ENCODE peak calls at places on chromosomes 4 and X, in six cellular contexts. B, S, H, N, T and J are unnamed samples. For H3K4me1, the result is how much of the 10 kb centered on the place peaks cover.

GRCh38 chrX:129932792-129933321 is 26.9 kb downstream of the UTP14A start:
- DNase-seq in S (no peak), B (peak), T (no peak), N (no peak), H (peak), J (no peak)

GRCh38 chr4:80153800-80154546 is 43.3 kb upstream of the PRDM8 start:
- DNase-seq in N (no peak), S (peak), H (no peak), B (no peak), T (no peak), J (no peak)

GRCh38 chr4:101366331-101366730 is 19.0 kb upstream of the PPP3CA start:
- DNase-seq in H (no peak), B (no peak), N (no peak), T (no peak), S (peak), J (no peak)

GRCh38 chr4:162683659-162684370 is 482.9 kb downstream of the NAF1 start:
- DNase-seq in B (peak), H (no peak), S (no peak), T (no peak), N (no peak), J (no peak)

GRCh38 chr4:89258506-89258905 is 49.1 kb downstream of the GPRIN3 start:
- DNase-seq in H (no peak), S (no peak), N (peak), T (no peak), B (no peak), J (no peak)

GRCh38 chr4:111466821-111467605 is 678.2 kb upstream of the FAM241A start:
- DNase-seq in H (no peak), S (no peak), T (no peak), N (no peak), B (peak), J (no peak)

GRCh38 chrX:21711848-21712197 is 46.1 kb downstream of the SMPX start:
- DNase-seq in S (no peak), T (no peak), N (no peak), B (no peak), H (no peak), J (no peak)

GRCh38 chrX:17679820-17680219 is 57.5 kb upstream of the SCML1 start:
- DNase-seq in T (no peak), B (no peak), H (no peak), N (no peak), S (no peak), J (no peak)

GRCh38 chrX:71604141-71604540 is 14.2 kb downstream of the CXCR3 start:
- DNase-seq in H (no peak), B (peak), S (peak), T (no peak), N (peak), J (no peak)

GRCh38 chr4:88008624-88009235 is 1.3 kb downstream of the PKD2 start:
- DNase-seq in T (no peak), B (peak), S (no peak), H (no peak), N (no peak), J (no peak)

GRCh38 chr4:123505457-123506310 is 109.1 kb downstream of the SPRY1 start:
- DNase-seq in S (peak), H (peak), T (peak), N (peak), B (peak), J (peak)

GRCh38 chr4:95409127-95409526 is 139.6 kb downstream of the UNC5C start:
- DNase-seq in B (peak), N (no peak), H (no peak), T (no peak), S (peak), J (no peak)

DNA sequence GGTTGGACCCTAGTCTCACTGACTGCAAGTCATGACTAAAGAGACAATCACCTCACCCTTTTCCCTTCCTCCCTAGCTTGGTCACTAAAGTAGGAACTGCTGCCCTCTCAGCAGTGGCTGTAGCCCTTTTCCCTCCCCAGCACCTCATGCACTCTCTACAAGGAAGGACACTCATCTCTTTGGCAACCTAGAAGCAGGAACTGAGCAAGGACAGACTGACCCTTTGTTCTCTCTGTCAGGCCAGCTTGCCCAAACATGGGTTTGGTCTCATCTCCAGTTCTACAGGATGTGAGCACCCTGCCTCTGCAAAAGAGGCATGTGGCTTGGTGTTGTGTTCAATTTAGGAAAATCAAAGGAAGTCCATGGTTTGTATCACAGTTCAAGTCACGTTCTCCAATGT is 15.8 kb downstream of the LEF1 start:
- DNase-seq in S (no peak), N (no peak), H (no peak), B (no peak), T (no peak), J (no peak)
- H3K4me1 ChIP-seq in S (under half), N (under half), H (under half), B (under half), T (under half), J (under half)

DNA sequence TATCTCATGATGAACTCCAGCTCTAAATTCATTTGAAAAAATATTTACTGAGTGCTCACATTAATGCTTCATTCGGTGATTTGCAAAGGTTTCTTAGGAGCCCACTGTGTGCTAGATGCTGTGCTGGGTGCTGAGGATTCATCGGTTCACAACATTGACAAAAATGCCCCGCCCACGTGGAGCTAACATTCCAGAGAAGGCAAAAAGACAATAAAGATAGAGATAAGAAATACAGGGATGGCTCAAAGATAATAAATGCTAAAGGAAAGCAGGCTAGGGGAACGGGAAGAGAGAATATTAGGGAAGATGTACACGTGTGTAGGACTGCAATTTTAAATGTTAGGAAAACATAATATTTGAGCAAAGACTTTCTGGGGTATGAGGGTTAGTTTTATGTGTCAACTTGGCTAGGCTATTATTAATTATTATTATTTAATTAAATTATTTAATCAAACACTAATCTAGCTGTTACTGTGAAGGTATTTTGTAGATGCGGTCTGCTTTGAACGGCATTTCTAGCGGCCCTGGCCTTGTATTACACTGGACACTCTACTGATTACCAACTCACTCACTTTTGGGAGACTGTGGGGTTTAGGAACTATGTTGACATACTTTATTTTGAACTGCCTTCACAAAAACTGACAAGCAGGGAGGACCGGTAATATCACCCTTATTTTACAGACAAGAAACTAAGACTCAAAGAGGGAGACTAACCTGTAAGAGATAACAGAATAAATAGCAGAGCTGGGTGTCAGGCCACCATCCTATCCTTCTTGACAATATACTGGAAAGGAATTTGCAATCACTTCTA is 61.9 kb upstream of the IRF2 start:
- DNase-seq in N (peak), H (no peak), B (peak), S (no peak), T (no peak), J (no peak)
- H2BK15ac ChIP-seq in N (no peak), H (no peak), B (no peak), S (peak), T (no peak), J (no peak)

DNA sequence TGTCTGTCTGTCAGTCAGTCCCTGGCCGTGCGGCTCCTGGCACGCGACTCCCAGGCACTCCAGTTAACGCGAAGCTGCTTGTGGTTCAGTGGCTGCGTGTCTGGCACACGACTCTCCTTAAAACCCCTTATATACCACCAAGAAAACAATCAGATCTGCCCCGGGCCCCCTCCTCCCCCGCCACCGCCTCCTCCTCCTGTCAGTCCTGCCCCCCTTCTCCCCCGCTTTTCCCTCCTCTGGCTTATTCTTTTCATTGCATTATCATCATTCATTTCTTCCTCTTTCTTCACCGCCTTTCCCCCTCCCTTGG is at the start of gene NEUROG2:
- DNase-seq in N (peak), H (no peak), T (no peak), S (no peak), B (no peak), J (no peak)
- H3K4me1 ChIP-seq in N (under half), H (under half), T (under half), S (under half), B (under half), J (under half)

DNA sequence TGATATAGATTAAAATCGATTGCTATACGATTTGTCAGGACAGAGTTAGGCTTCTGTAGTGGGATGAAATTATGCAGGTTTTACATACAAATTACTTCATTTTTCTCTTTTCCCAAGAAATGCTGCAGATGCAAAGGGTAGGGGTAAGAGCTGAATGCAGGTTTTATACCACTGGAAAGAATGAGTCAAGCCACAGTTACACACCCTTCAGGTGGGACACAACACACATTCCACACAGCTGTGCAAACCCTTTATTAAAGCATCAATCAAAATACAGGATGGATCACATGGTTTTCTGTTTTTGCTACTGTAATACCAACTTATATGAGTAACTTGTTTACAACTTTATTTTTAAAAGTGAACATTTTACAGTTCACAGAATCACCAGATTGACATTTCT is 39.8 kb downstream of the MFAP3L start:
- DNase-seq in S (no peak), H (no peak), N (no peak), B (no peak), T (no peak), J (no peak)
- H2BK15ac ChIP-seq in S (no peak), H (no peak), N (no peak), B (no peak), T (no peak), J (no peak)

GRCh38 chr4:7903686-7904085 is 36.0 kb downstream of the AFAP1 start:
- DNase-seq in B (no peak), T (no peak), H (no peak), N (no peak), S (peak), J (no peak)
- H3K4me1 ChIP-seq in B (under half), T (under half), H (under half), N (under half), S (under half), J (under half)

DNA sequence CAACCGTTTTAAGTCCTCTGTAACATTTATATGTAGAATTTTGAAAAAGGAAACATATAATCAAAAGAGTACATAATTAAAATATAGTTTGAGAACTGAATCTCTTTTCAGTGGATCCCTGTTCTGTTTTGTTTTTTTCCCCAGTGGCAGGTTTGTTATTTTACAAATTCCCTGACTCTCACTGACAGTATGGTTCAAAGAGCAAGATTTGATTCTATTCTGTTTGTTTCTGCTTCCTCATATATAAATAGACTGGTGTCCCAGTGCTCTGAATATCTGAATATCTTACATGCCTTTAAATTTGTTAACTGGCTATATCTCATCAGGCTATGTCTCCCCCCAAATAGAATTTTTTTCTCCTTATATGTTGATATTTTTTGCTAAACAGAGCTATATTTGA is 16.6 kb downstream of the SULT1E1 start:
- DNase-seq in B (no peak), N (no peak), H (no peak), T (no peak), S (no peak), J (no peak)
- H2BK15ac ChIP-seq in B (no peak), N (no peak), H (no peak), T (no peak), S (no peak), J (no peak)

GRCh38 chr4:145933134-145933533 is 5.5 kb downstream of the ZNF827 start:
- DNase-seq in H (no peak), N (no peak), T (no peak), S (peak), B (no peak), J (no peak)

GRCh38 chr4:145931403-145931802 is 7.2 kb downstream of the ZNF827 start:
- DNase-seq in T (no peak), N (no peak), H (no peak), S (no peak), B (no peak), J (no peak)

GRCh38 chr4:145929415-145930178 is 9.0 kb downstream of the ZNF827 start:
- DNase-seq in B (no peak), T (no peak), N (no peak), H (no peak), S (no peak), J (no peak)

GRCh38 chr4:145927055-145927454 is 11.6 kb downstream of the ZNF827 start:
- DNase-seq in N (no peak), H (no peak), B (no peak), T (no peak), S (no peak), J (no peak)

DNA sequence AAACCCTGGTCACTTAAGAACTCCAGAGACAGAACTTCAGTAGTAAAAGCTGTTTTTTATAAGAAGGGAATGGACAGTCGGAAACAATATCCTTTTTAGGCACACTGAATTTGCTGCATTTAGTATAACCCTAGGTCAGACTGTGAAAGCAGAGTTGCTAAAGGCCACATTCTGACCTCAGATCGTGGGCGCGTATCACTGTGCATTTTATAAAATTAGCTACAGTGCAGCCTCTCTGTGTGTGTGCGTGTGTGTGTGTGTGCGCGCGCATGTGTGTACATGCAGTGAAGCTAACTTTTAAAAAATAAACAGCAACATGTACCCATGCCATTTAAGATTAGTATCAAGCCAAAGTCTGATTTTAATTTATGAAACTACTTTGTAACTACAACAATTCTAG is 8.0 kb downstream of the ZNF827 start:
- DNase-seq in B (no peak), S (no peak), T (no peak), H (no peak), N (no peak), J (no peak)
- H3K4me1 ChIP-seq in B (under half), S (under half), T (under half), H (under half), N (under half), J (under half)

GRCh38 chr4:18846313-18846712 is 824.8 kb upstream of the LCORL start:
- DNase-seq in N (no peak), S (no peak), T (no peak), B (no peak), H (no peak), J (no peak)

GRCh38 chr4:18844726-18845125 is 823.2 kb upstream of the LCORL start:
- DNase-seq in S (peak), N (no peak), H (no peak), T (no peak), B (no peak), J (no peak)

GRCh38 chr4:18842431-18842830 is 820.9 kb upstream of the LCORL start:
- DNase-seq in S (no peak), B (no peak), H (no peak), T (no peak), N (no peak), J (no peak)

DNA sequence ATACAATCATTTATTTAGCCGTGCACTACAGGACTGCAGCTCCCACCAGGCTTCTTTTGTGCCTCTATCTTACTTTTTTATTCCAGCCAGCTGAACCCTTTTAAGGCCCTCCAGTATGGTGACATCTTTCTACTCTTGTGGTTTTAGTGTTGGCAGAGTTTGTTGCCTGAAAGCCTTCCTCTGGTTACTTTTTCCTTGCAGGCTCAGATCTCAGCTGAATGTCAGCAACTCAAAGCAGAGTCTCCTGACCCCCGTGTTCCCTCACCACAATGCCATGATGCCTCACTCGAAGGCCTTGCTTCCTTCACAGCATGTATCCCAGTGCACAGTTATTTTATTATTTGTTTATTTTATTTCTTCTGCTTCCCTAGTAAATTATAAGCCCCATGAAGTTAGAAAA is 818.9 kb upstream of the LCORL start:
- DNase-seq in N (no peak), S (no peak), B (no peak), T (no peak), H (no peak), J (no peak)
- H2BK15ac ChIP-seq in N (no peak), S (no peak), B (no peak), T (no peak), H (no peak), J (no peak)

GRCh38 chr4:142815834-142816233 is 30.3 kb downstream of the INPP4B start:
- DNase-seq in H (no peak), S (peak), N (peak), T (no peak), B (peak), J (no peak)

GRCh38 chr4:142818476-142818875 is 27.6 kb downstream of the INPP4B start:
- DNase-seq in H (no peak), B (no peak), T (no peak), N (no peak), S (no peak), J (no peak)

GRCh38 chr4:142813388-142813787 is 32.7 kb downstream of the INPP4B start:
- DNase-seq in B (no peak), H (no peak), T (no peak), N (no peak), S (no peak), J (no peak)

GRCh38 chr4:142817442-142817841 is 28.7 kb downstream of the INPP4B start:
- DNase-seq in B (peak), H (no peak), T (no peak), N (peak), S (peak), J (no peak)

DNA sequence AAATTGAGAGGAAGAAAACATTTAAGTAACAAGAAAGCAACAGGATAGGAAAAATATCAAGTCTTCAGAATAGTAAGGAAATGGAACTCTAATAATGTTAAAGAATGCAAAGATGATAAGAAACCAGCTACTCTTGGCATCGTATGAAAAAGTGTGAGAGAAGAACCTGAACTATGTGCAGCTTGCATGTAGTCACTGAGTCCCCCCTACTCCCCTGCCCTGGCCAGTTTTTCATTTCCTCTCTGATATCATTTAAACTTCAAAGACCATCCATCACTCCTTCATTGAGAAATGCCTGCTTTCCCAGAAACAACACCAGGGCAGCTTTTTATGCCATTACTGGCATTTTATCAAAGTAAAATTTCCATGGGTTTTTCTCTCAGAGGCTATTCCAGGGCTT is 28.1 kb downstream of the INPP4B start:
- DNase-seq in B (no peak), H (no peak), N (no peak), S (peak), T (no peak), J (no peak)
- H3K4me1 ChIP-seq in B (under half), H (under half), N (under half), S (under half), T (under half), J (under half)